ENCODE peak calls at places on chromosomes 1 and 21, in seven cellular contexts. T, F, O, C, P, G and Q are unnamed samples.

GRCh38 chr1:38941527-38942019 is at the start of gene RHBDL2:
- DNase-seq in G (peak), P (peak), C (peak), F (peak), T (peak), O (no peak), Q (peak)

GRCh38 chr1:15205586-15206346 is 41.3 kb upstream of the FHAD1 start:
- DNase-seq in P (no peak), O (no peak), T (no peak), C (no peak), G (no peak), F (no peak), Q (no peak)

GRCh38 chr1:234780531-234781162 is 170.7 kb upstream of the IRF2BP2 start:
- DNase-seq in G (no peak), O (peak), F (peak), T (no peak), C (no peak), P (no peak), Q (no peak)

GRCh38 chr1:26022404-26022779 is 817 bp downstream of the EXTL1 start:
- DNase-seq in P (no peak), T (no peak), C (no peak), G (no peak), F (no peak), O (no peak), Q (no peak)

GRCh38 chr1:41361495-41362356 is 492 bp downstream of the FOXO6 start:
- DNase-seq in T (no peak), F (peak), C (no peak), O (peak), P (no peak), G (no peak), Q (no peak)

GRCh38 chr1:3690282-3691065 is 38.2 kb downstream of the TP73 start:
- DNase-seq in G (no peak), T (no peak), F (no peak), P (no peak), O (no peak), C (no peak), Q (no peak)

GRCh38 chr1:59814180-59814900 is 409 bp upstream of the HOOK1 start:
- DNase-seq in T (peak), O (no peak), P (peak), C (peak), F (no peak), G (peak), Q (peak)

GRCh38 chr1:205792481-205792881 is 17.2 kb upstream of the RAB29 start:
- DNase-seq in G (no peak), T (no peak), P (no peak), O (no peak), F (no peak), C (no peak), Q (no peak)

GRCh38 chr1:64133036-64133435 is 70.4 kb upstream of the UBE2U start:
- DNase-seq in C (no peak), F (peak), O (no peak), T (no peak), G (no peak), P (peak), Q (no peak)

GRCh38 chr1:20366076-20366765 is 75.5 kb downstream of the VWA5B1 start:
- DNase-seq in O (no peak), P (no peak), G (peak), T (no peak), C (no peak), F (no peak), Q (peak)

GRCh38 chr1:226626577-226626956 is 78.0 kb downstream of the STUM start:
- DNase-seq in F (peak), T (peak), P (peak), C (peak), G (peak), O (peak), Q (peak)

GRCh38 chr21:41726970-41727783 is 39.7 kb downstream of the RIPK4 start:
- DNase-seq in P (peak), O (no peak), G (no peak), F (no peak), T (peak), C (peak), Q (peak)

GRCh38 chr1:65762081-65762862 is 30.4 kb upstream of the PDE4B start:
- DNase-seq in F (no peak), G (no peak), P (no peak), T (no peak), O (no peak), C (no peak), Q (no peak)

GRCh38 chr1:26701995-26702679 is 6.3 kb downstream of the ARID1A start:
- DNase-seq in T (no peak), C (no peak), P (no peak), G (no peak), O (no peak), F (no peak), Q (no peak)

GRCh38 chr1:205472737-205473565 is 17.1 kb upstream of the BLACAT1 start:
- DNase-seq in P (no peak), T (no peak), G (no peak), F (no peak), C (no peak), O (no peak), Q (no peak)

GRCh38 chr1:32900956-32901822 is at the start of gene TMEM54:
- DNase-seq in G (peak), T (peak), P (no peak), C (peak), F (no peak), O (peak), Q (peak)

GRCh38 chr1:38213720-38214367 is 167.3 kb upstream of the POU3F1 start:
- DNase-seq in P (no peak), O (peak), C (no peak), G (no peak), T (no peak), F (peak), Q (no peak)

GRCh38 chr1:17502326-17502778 is 37.1 kb upstream of the ARHGEF10L start:
- DNase-seq in P (peak), F (peak), C (peak), G (peak), T (peak), O (peak), Q (peak)

GRCh38 chr1:236654511-236654910 is 31.8 kb upstream of the ACTN2 start:
- DNase-seq in G (no peak), P (no peak), F (no peak), C (no peak), T (no peak), O (no peak), Q (no peak)

GRCh38 chr1:153842006-153842471 is 66.8 kb downstream of the SLC27A3 start:
- DNase-seq in F (no peak), T (no peak), P (no peak), G (no peak), O (no peak), C (no peak), Q (peak)

GRCh38 chr1:34155851-34156250 is 9.2 kb downstream of the CSMD2 start:
- DNase-seq in G (no peak), P (no peak), T (no peak), O (no peak), C (no peak), F (no peak), Q (no peak)

GRCh38 chr1:163821679-163822078 is 499.9 kb downstream of the NUF2 start:
- DNase-seq in G (no peak), T (no peak), P (no peak), F (no peak), C (no peak), O (no peak), Q (no peak)

GRCh38 chr1:163822933-163823511 is 501.3 kb downstream of the NUF2 start:
- DNase-seq in C (no peak), G (no peak), O (no peak), P (no peak), T (no peak), F (no peak), Q (no peak)

GRCh38 chr1:163826500-163826899 is 504.7 kb downstream of the NUF2 start:
- DNase-seq in O (no peak), C (no peak), F (no peak), G (no peak), P (no peak), T (no peak), Q (no peak)

GRCh38 chr1:163824006-163824405 is 502.3 kb downstream of the NUF2 start:
- DNase-seq in T (peak), C (no peak), P (no peak), O (no peak), F (peak), G (no peak), Q (no peak)

DNA sequence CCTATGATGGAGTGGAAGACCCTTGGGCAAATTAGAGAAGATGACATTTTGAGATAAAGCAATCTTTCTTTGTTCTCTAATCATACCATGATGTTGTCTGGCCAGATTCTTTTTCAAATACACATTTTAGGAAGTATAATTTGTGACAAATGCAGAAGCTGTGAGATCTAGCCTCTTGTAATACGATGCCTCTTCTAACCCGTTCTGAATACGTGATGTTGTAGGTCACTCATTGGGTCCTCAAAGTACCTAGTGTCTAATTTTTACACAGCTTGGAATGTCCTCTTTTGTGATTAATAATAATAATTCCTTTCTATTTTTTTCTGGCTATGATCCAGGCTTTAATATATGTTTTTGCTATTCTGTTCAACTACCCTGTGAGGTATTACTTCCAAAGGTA is 502.7 kb downstream of the NUF2 start:
- DNase-seq in O (no peak), F (no peak), C (no peak), G (no peak), T (no peak), P (no peak), Q (no peak)
- H3K27ac ChIP-seq in O (no peak), F (no peak), C (no peak), G (no peak), T (no peak), P (no peak), Q (no peak)

GRCh38 chr1:156894711-156895407 is 1.3 kb downstream of the PEAR1 start:
- DNase-seq in G (no peak), P (no peak), T (peak), C (no peak), O (peak), F (peak), Q (peak)
- TF ChIP-seq POLR2A in G (no peak), P (no peak), T (no peak), C (no peak), O (peak), F (peak), Q (no peak)

GRCh38 chr1:28437260-28437923 is 67.9 kb downstream of the PHACTR4 start:
- DNase-seq in O (peak), G (peak), T (no peak), F (peak), C (no peak), P (peak), Q (peak)

GRCh38 chr1:28441674-28442073 is 64.2 kb upstream of the RCC1 start:
- DNase-seq in G (no peak), T (no peak), F (no peak), O (peak), C (no peak), P (no peak), Q (no peak)

GRCh38 chr1:28439320-28439719 is 66.5 kb upstream of the RCC1 start:
- DNase-seq in C (no peak), F (peak), P (no peak), O (no peak), G (no peak), T (no peak), Q (no peak)

GRCh38 chr1:28436211-28436769 is 66.8 kb downstream of the PHACTR4 start:
- DNase-seq in F (no peak), P (peak), C (no peak), G (no peak), O (peak), T (no peak), Q (no peak)

GRCh38 chr1:28437924-28438699 is 67.7 kb upstream of the RCC1 start:
- DNase-seq in C (peak), G (peak), P (peak), O (peak), T (peak), F (peak), Q (peak)
- H3K27ac ChIP-seq in C (peak), G (peak), P (peak), O (peak), T (peak), F (peak), Q (peak)

DNA sequence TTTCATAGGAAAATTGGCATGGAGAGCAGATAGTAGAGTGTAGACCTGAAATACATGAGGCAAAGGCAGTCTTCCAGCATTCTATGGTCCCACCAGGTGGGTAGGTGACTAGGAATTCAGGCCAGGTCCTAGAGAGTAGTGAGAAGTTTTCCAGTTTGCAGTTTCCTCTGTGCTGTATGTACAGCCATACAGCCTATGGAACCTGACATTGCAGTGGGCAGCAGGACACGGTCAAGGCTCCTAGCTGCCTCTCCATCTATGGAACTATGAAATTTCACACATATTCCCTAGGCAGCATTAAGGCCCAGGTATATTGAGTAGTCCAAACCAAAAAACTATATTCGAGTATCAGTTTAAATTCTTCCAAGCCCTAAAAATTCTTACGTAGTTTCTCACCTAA is 16.3 kb downstream of the POGK start:
- DNase-seq in P (no peak), F (no peak), T (no peak), G (no peak), O (no peak), C (no peak), Q (no peak)
- TF ChIP-seq POLR2A in P (no peak), F (no peak), T (no peak), G (no peak), O (peak), C (no peak), Q (no peak)